ENCODE peak calls at places on chromosome 21, in seven cellular contexts. X is IMR-90, O is colonic mucosa, U is OCI-LY7, R is epithelial cell of esophagus, J is A549, D is fibroblast of pulmonary artery. C is an unnamed sample.

GRCh38 chr21:42448683-42449082 is 45.0 kb downstream of the UBASH3A start:
- DNase-seq in X (no peak), O (no peak), U (no peak), R (no peak), J (no peak), D (no peak), C (no peak)

GRCh38 chr21:26495283-26495849 is 77.7 kb downstream of the CYYR1 start:
- DNase-seq in X (no peak), O (no peak), U (no peak), R (no peak), J (peak), D (no peak), C (no peak)

GRCh38 chr21:42208801-42209490 is 10.0 kb upstream of the ABCG1 start:
- DNase-seq in X (no peak), O (no peak), U (no peak), R (no peak), J (no peak), D (no peak), C (no peak)

GRCh38 chr21:39656209-39656608 is 43.5 kb downstream of the B3GALT5 start:
- DNase-seq in X (no peak), O (no peak), U (no peak), R (no peak), J (no peak), D (no peak), C (no peak)

GRCh38 chr21:41593051-41593783 is 85.3 kb upstream of the TMPRSS2 start:
- DNase-seq in X (no peak), O (no peak), U (no peak), R (no peak), J (no peak), D (no peak), C (no peak)

GRCh38 chr21:27001526-27001925 is 34.6 kb upstream of the ADAMTS5 start:
- DNase-seq in X (no peak), O (no peak), U (no peak), R (no peak), J (no peak), D (no peak), C (no peak)

GRCh38 chr21:25039461-25040380 is 567.6 kb downstream of the MRPL39 start:
- DNase-seq in X (peak), O (no peak), U (no peak), R (no peak), J (no peak), D (no peak), C (no peak)

GRCh38 chr21:17438642-17439041 is 74.2 kb upstream of the CXADR start:
- DNase-seq in X (no peak), O (no peak), U (no peak), R (no peak), J (no peak), D (no peak), C (no peak)

GRCh38 chr21:41848971-41849580 is 30.1 kb downstream of the PRDM15 start:
- DNase-seq in X (no peak), O (no peak), U (no peak), R (no peak), J (peak), D (no peak), C (no peak)

GRCh38 chr21:26167593-26167992 is 3.0 kb downstream of the APP start:
- DNase-seq in X (no peak), O (no peak), U (no peak), R (no peak), J (no peak), D (no peak), C (no peak)

GRCh38 chr21:31872452-31873274 is at the start of gene HUNK:
- DNase-seq in X (peak), O (peak), U (peak), R (peak), J (peak), D (peak), C (peak)

GRCh38 chr21:31351438-31351837 is 7.4 kb upstream of the TIAM1 start:
- DNase-seq in X (peak), O (no peak), U (no peak), R (peak), J (no peak), D (peak), C (peak)

GRCh38 chr21:15688809-15689208 is 41.0 kb upstream of the USP25 start:
- DNase-seq in X (no peak), O (no peak), U (no peak), R (no peak), J (no peak), D (no peak), C (peak)

GRCh38 chr21:15688016-15688415 is 41.8 kb upstream of the USP25 start:
- DNase-seq in X (no peak), O (no peak), U (no peak), R (no peak), J (no peak), D (no peak), C (no peak)

GRCh38 chr21:15687208-15687607 is 42.6 kb upstream of the USP25 start:
- DNase-seq in X (peak), O (no peak), U (no peak), R (peak), J (no peak), D (no peak), C (no peak)

GRCh38 chr21:15682977-15683376 is 46.8 kb upstream of the USP25 start:
- DNase-seq in X (peak), O (no peak), U (no peak), R (peak), J (no peak), D (peak), C (peak)

GRCh38 chr21:15686506-15686905 is 43.3 kb upstream of the USP25 start:
- DNase-seq in X (no peak), O (no peak), U (no peak), R (no peak), J (no peak), D (no peak), C (no peak)
- TF ChIP-seq CTCF in X (no peak), O (no peak), U (no peak), R (no peak), J (no peak), D (no peak), C (no peak)

DNA sequence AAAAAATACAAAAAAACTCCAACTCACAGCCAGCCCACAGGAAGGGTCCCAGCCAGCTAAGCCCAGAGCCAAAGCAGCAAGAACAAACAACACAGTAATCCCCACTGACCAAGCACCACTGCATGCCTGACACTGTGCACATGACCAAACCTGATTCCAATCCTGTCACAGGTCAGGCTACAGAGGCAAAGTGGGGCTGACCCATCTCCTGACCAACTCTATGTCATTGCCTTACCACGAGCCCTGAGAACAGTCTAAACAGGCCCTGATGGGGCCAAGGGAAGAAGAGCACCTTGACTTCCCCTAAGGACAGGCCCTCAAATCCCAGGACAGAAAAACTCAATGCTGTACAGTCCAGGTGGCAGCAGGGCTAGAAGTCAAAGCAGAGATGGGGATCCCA is 2.4 kb downstream of the LSS start:
- DNase-seq in X (peak), O (no peak), U (no peak), R (no peak), J (no peak), D (peak), C (peak)
- H3K4me3 ChIP-seq in X (no peak), O (no peak), U (peak), R (peak), J (no peak), D (peak), C (peak)

GRCh38 chr21:46017148-46017547 is 35.6 kb downstream of the COL6A1 start:
- DNase-seq in X (no peak), O (no peak), U (no peak), R (no peak), J (no peak), D (no peak), C (no peak)

GRCh38 chr21:46021398-46021797 is 39.8 kb downstream of the COL6A1 start:
- DNase-seq in X (no peak), O (no peak), U (no peak), R (no peak), J (no peak), D (no peak), C (no peak)

GRCh38 chr21:46017695-46018094 is 36.1 kb downstream of the COL6A1 start:
- DNase-seq in X (no peak), O (no peak), U (no peak), R (no peak), J (no peak), D (no peak), C (no peak)

GRCh38 chr21:46020581-46020980 is 39.0 kb downstream of the COL6A1 start:
- DNase-seq in X (no peak), O (no peak), U (no peak), R (no peak), J (no peak), D (no peak), C (no peak)

DNA sequence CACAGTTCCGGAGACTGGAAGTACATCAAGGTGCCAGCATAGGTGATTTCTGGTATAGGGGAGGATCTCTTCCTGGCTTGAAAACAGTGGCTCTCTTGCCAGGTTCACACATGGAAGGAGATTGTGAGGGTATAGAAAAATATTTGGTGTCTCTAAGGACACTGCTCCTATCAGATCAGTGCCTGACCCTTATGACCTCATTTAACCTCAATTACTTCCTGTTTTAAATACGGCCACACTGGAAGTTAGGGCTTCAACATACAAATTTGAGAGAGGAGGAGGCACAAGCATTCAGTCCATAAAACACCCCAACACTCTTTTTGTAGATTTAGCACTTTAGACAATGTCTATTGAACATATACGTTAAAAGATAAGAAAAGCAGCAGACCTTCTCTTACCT is 37.0 kb downstream of the COL6A1 start:
- DNase-seq in X (no peak), O (no peak), U (no peak), R (no peak), J (no peak), D (no peak), C (no peak)
- TF ChIP-seq CTCF in X (no peak), O (no peak), U (no peak), R (no peak), J (no peak), D (no peak), C (no peak)

DNA sequence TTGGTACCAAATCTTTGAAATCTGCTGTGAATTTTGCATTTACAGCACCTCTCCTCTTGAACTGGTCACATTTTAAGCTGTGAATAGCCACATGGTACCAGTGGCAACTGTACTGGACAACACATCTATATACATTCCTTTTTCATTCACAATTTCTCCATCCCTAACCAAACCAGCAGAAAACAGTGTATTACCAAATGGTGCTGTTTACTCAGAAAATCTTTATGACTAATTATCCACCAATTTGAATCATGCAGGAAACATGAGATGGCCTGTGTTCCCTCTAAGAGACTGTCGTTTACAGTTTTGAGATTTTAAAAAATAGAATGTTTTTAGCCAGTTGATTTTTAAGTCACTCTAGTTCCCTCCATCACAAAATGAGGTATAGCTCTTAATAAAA is 17.6 kb upstream of the CCT8 start:
- DNase-seq in X (peak), O (no peak), U (no peak), R (peak), J (no peak), D (peak), C (peak)
- H3K4me3 ChIP-seq in X (no peak), O (no peak), U (no peak), R (no peak), J (no peak), D (no peak), C (no peak)

DNA sequence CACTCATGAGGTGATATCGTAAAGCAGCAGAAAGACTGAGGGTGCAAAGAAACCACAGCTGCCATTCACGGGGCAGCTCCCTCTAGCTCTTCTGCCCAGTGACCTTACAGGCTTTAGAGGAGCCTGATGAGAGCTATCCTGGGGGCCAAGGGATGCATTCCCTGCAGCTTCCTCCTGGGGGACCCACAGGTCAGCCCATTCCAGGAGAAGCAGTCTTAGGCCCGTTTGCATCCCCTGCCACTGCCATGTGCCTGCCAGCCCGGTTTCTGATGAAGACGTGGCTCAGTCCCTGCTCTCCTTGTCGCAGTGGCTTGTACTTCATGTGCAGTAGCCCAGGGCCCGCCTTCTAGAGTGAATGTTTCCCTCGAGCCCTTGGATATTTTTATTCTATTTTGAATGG is 22.8 kb downstream of the ATP5PO start:
- DNase-seq in X (no peak), O (no peak), U (peak), R (no peak), J (peak), D (no peak), C (no peak)
- TF ChIP-seq CTCF in X (no peak), O (no peak), U (peak), R (no peak), J (no peak), D (no peak), C (no peak)

GRCh38 chr21:33895356-33895755 is 20.2 kb downstream of the ATP5PO start:
- DNase-seq in X (no peak), O (no peak), U (no peak), R (no peak), J (no peak), D (no peak), C (no peak)
- H3K4me3 ChIP-seq in X (no peak), O (no peak), U (no peak), R (no peak), J (no peak), D (no peak), C (no peak)

DNA sequence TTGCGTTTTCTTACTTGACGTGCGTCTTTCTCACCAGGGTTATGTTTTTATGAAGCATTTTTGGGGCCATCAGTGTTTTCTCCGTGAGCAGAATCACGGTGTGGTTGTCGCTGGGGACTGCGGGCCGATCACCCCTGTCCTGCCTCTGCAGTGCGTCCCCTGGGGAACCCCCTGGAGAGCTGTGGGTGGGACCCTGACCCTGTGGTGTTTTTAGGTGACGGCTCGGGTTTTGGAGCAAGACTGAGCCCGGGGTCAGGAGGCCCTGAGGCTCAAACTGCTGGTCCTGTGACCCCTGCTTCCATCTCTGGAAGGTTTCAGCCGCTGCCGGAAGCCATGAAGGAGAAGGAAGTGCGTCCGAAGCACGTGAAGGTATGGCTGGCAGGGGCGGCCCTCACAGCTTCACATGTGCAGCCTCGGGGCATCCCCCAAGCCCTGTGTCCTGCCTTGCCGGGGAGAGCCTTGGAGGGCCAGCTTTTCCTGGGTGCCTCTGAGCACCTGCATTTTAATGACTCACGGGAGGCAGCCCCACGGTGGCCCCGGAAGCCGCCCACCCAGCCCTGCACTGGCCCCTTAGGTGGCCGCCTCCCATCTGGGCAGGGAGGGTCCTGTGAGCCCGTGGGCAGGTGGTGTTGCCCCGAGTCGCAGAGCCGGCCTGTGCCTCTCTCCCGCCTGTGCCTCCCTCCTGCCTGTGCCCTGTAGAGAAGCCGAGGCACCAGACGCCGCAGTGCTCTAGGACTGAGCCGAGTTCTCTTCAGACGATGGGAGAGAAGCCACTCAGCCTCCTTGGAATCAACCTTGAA is 36.7 kb upstream of the DIP2A start:
- DNase-seq in X (no peak), O (no peak), U (no peak), R (no peak), J (no peak), D (no peak), C (no peak)
- TF ChIP-seq CTCF in X (no peak), O (no peak), U (no peak), R (no peak), J (no peak), D (no peak), C (no peak)

DNA sequence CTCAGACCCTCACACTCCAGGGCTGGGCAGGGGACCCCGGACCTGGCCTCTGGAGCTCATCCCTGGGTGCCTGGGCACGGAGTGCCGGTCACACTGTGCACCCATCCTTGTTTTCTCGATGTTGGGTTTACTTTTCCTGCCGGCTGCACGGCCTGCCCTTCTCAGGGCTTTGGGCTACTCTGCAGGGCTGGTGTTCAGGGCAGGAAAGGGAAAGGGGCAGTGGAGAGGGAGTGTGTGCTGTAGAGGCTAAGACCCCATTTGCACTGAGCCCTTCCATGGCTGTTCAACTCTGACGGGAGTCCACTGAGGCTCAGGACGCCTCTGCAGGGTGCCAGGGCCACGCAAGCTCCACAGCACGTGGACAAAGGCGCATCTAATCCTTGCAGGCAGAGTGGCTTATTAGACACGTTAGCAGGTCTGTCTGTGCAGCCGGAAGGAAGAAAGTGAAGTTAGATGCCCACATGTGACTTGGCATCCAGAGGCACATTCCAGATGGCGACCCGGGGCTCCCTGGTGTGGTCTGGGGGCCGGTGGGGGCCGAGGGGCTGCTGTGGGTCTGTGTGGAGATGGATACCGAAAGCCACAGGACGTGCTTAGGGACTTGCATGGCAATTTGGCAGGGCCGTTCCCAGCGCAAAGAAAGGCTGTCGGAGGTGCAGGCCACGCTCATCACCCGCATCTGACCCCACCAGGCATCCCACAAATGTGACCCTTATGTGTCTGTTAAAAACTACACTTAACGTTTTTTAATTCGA is 33.6 kb downstream of the COL18A1 start:
- DNase-seq in X (no peak), O (no peak), U (no peak), R (no peak), J (no peak), D (no peak), C (no peak)
- H3K4me3 ChIP-seq in X (no peak), O (peak), U (no peak), R (no peak), J (no peak), D (no peak), C (no peak)

GRCh38 chr21:46326110-46326703 is 2.3 kb downstream of the PCNT start:
- DNase-seq in X (no peak), O (no peak), U (no peak), R (peak), J (no peak), D (no peak), C (no peak)
- TF ChIP-seq CTCF in X (no peak), O (no peak), U (peak), R (no peak), J (no peak), D (no peak), C (no peak)

C was measured in fibroblast of the aortic adventitia.